ENCODE peak calls at places on chromosomes 5 and 9, in ten cellular contexts. L is DMS 273 treated with DMSO at 0.1 percent for 48 hours; H is activated T-helper 1 cell treated with Interleukin-2 at 50 U/mL for 16 hours; X is NCI-H1092 treated with DMSO at 0.1 percent for 48 hours; G is activated gamma-delta T cell treated with Interleukin-2 at 50 U/mL for 16 hours; T is fibroblast of mammary gland; A is CD8-positive, alpha-beta T cell; I is NCI-H774; R is stimulated activated CD4-positive, alpha-beta T cell treated with anti-CD3 and anti-CD28 coated beads, Interleukin-4, amount 100 ng/mL, for 1 hour; Y is EL. E is an unnamed sample.

GRCh38 chr9:93568169-93568568 is 8.2 kb upstream of the PHF2 start:
- DNase-seq in L (no peak), I (no peak), H (no peak), G (no peak), Y (no peak), T (no peak), X (no peak), A (no peak), R (no peak), E (no peak)

GRCh38 chr9:88013051-88013450 is 38.7 kb upstream of the CDK20 start:
- DNase-seq in Y (no peak), I (no peak), T (no peak), G (no peak), X (no peak), A (no peak), H (no peak), R (no peak), L (no peak), E (no peak)

GRCh38 chr5:74540582-74540981 is 99.9 kb downstream of the ENC1 start:
- DNase-seq in G (no peak), I (no peak), L (no peak), Y (no peak), T (no peak), R (no peak), H (no peak), A (no peak), X (no peak), E (no peak)

GRCh38 chr5:64622991-64623390 is 67.3 kb upstream of the SHISAL2B start:
- DNase-seq in H (no peak), T (no peak), I (no peak), R (no peak), Y (no peak), A (no peak), L (no peak), G (no peak), X (no peak), E (no peak)

GRCh38 chr5:172733179-172733973 is 37.6 kb downstream of the DUSP1 start:
- DNase-seq in I (no peak), X (no peak), L (peak), Y (peak), A (no peak), R (no peak), T (peak), G (no peak), H (no peak), E (no peak)

GRCh38 chr9:88535932-88536324 is 950 bp downstream of the NXNL2 start:
- DNase-seq in G (no peak), I (no peak), T (peak), R (peak), X (no peak), H (no peak), A (no peak), Y (peak), L (no peak), E (no peak)

GRCh38 chr5:157912621-157913325 is 53.8 kb upstream of the CLINT1 start:
- DNase-seq in T (no peak), X (peak), A (no peak), H (no peak), L (no peak), Y (no peak), I (peak), R (no peak), G (no peak), E (peak)

GRCh38 chr5:120368923-120369715 is 95.0 kb upstream of the PRR16 start:
- DNase-seq in G (no peak), H (no peak), I (peak), L (no peak), X (no peak), T (no peak), Y (no peak), A (no peak), R (no peak), E (peak)

GRCh38 chr5:37839441-37840035 is 303 bp downstream of the GDNF start:
- DNase-seq in G (no peak), R (no peak), L (no peak), I (no peak), T (peak), X (peak), A (no peak), H (no peak), Y (peak), E (peak)

GRCh38 chr9:121958530-121958929 is 134.6 kb downstream of the TTLL11 start:
- DNase-seq in X (no peak), H (no peak), Y (peak), A (no peak), L (no peak), I (peak), G (no peak), R (no peak), T (peak), E (no peak)

GRCh38 chr5:122170630-122171029 is 41.3 kb downstream of the ZNF474 start:
- DNase-seq in L (no peak), X (no peak), G (no peak), Y (peak), I (no peak), H (no peak), R (no peak), A (no peak), T (peak), E (no peak)

GRCh38 chr5:141420855-141421488 is at the start of gene PCDHGA11:
- DNase-seq in L (no peak), Y (peak), G (no peak), I (no peak), X (no peak), H (no peak), R (peak), T (peak), A (no peak), E (no peak)

GRCh38 chr9:133401588-133401987 is 16.2 kb downstream of the REXO4 start:
- DNase-seq in T (no peak), A (no peak), L (no peak), H (no peak), Y (no peak), G (no peak), R (no peak), X (no peak), I (no peak), E (no peak)

GRCh38 chr5:2096827-2097226 is 214.1 kb upstream of the IRX4 start:
- DNase-seq in A (no peak), Y (no peak), T (no peak), G (no peak), L (no peak), X (no peak), R (no peak), I (no peak), H (no peak), E (no peak)

GRCh38 chr5:176700239-176700847 is 53.1 kb downstream of the TSPAN17 start:
- DNase-seq in X (peak), I (peak), Y (no peak), H (no peak), L (no peak), A (no peak), T (no peak), G (no peak), R (no peak), E (peak)

GRCh38 chr5:109833946-109834345 is 144.2 kb downstream of the MAN2A1 start:
- DNase-seq in X (no peak), R (no peak), Y (no peak), A (no peak), H (no peak), T (peak), L (no peak), G (no peak), I (no peak), E (no peak)

GRCh38 chr9:112647596-112647995 is 70.3 kb downstream of the INIP start:
- DNase-seq in G (no peak), H (no peak), R (no peak), Y (peak), I (no peak), X (no peak), L (no peak), T (no peak), A (no peak), E (no peak)

GRCh38 chr5:116428966-116429365 is 145.7 kb downstream of the SEMA6A start:
- DNase-seq in T (no peak), A (no peak), L (no peak), H (no peak), G (no peak), I (no peak), Y (no peak), R (no peak), X (no peak), E (no peak)

GRCh38 chr5:173829826-173830225 is 58.3 kb upstream of the CPEB4 start:
- DNase-seq in G (no peak), R (no peak), H (no peak), X (no peak), I (no peak), T (peak), A (no peak), L (no peak), Y (peak), E (no peak)

GRCh38 chr5:149498724-149499336 is 52.4 kb downstream of the CSNK1A1 start:
- DNase-seq in T (no peak), G (no peak), X (no peak), A (no peak), R (no peak), I (no peak), H (no peak), Y (no peak), L (no peak), E (no peak)

GRCh38 chr9:95077053-95077765 is 240.3 kb downstream of the FANCC start:
- DNase-seq in Y (no peak), A (no peak), G (no peak), R (no peak), H (no peak), I (no peak), T (no peak), X (no peak), L (no peak), E (no peak)

E was measured in COR-L47.